ENCODE peak calls at places on chromosomes 5 and 9, in seven cellular contexts. Q, V, N, E, G, J and L are unnamed samples.

GRCh38 chr9:99948896-99949295 is 42.4 kb downstream of the STX17 start:
- DNase-seq in Q (no peak), V (no peak), N (no peak), E (no peak), G (no peak), J (no peak), L (no peak)

GRCh38 chr9:115590016-115590415 is 472.1 kb upstream of the TNC start:
- DNase-seq in Q (peak; percentile 51), V (no peak), N (peak; percentile 75), E (peak; percentile 96), G (no peak), J (no peak), L (peak; percentile 93)

GRCh38 chr5:168328804-168329203 is 37.4 kb downstream of the WWC1 start:
- DNase-seq in Q (no peak), V (peak; percentile 72), N (no peak), E (no peak), G (no peak), J (no peak), L (no peak)

GRCh38 chr5:68898961-68899471 is 194.8 kb upstream of the SLC30A5 start:
- DNase-seq in Q (no peak), V (no peak), N (peak; percentile 92), E (peak; percentile 83), G (no peak), J (no peak), L (peak; percentile 67)

GRCh38 chr5:139638736-139639618 is 9.2 kb upstream of the CXXC5 start:
- DNase-seq in Q (peak; percentile 10), V (no peak), N (peak; percentile 2), E (no peak), G (no peak), J (peak; percentile 52), L (no peak)

GRCh38 chr9:105500108-105500766 is 52.4 kb downstream of the FSD1L start:
- DNase-seq in Q (no peak), V (no peak), N (peak; percentile 2), E (no peak), G (no peak), J (no peak), L (no peak)

GRCh38 chr9:21153688-21154608 is 12.3 kb upstream of the IFNW1 start:
- DNase-seq in Q (no peak), V (peak; percentile 23), N (peak; percentile 48), E (peak; percentile 39), G (peak; percentile 38), J (no peak), L (peak; percentile 17)

GRCh38 chr9:92963831-92964606 is 16.7 kb downstream of the FGD3 start:
- DNase-seq in Q (no peak), V (no peak), N (no peak), E (no peak), G (peak; percentile 70), J (no peak), L (no peak)

GRCh38 chr9:94931725-94932124 is 205.2 kb downstream of the AOPEP start:
- DNase-seq in Q (no peak), V (peak; percentile 29), N (no peak), E (no peak), G (no peak), J (no peak), L (no peak)

GRCh38 chr9:110975969-110976368 is 62.3 kb downstream of the LPAR1 start:
- DNase-seq in Q (no peak), V (no peak), N (peak; percentile 40), E (peak; percentile 57), G (no peak), J (no peak), L (no peak)

GRCh38 chr5:167460449-167461020 is 830.9 kb upstream of the WWC1 start:
- DNase-seq in Q (no peak), V (no peak), N (no peak), E (no peak), G (no peak), J (no peak), L (no peak)

GRCh38 chr5:137303509-137303908 is 195.6 kb downstream of the SPOCK1 start:
- DNase-seq in Q (no peak), V (no peak), N (no peak), E (no peak), G (no peak), J (no peak), L (no peak)

GRCh38 chr9:7237473-7238243 is 479.9 kb downstream of the KDM4C start:
- DNase-seq in Q (no peak), V (no peak), N (peak; percentile 2), E (peak; percentile 64), G (no peak), J (no peak), L (peak; percentile 80)

GRCh38 chr5:176822041-176822425 is 11.7 kb downstream of the UNC5A start:
- DNase-seq in Q (no peak), V (no peak), N (no peak), E (no peak), G (no peak), J (no peak), L (no peak)

DNA sequence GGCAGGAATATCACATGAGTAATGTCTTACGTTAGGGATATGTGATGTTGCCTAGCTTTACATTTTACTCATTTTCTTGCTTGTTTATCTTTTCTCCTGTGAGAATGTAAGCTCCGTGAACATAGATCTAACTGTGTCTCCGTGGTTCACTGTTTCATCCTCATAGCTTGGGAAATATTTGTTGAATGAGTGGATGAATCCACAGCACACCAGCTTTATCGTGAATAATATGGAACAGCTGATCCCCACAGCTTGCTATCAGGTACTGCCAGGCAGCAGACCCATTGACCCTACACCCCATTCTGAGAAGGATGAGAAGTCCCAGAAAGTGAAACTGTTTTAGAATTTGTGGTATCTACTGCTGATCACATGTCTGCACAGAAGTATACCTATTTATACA is 106.8 kb upstream of the FBN2 start:
- DNase-seq in Q (no peak), V (no peak), N (peak; percentile 21), E (peak; percentile 66), G (no peak), J (no peak), L (peak; percentile 63)
- H3K4me3 ChIP-seq in Q (no peak overlapping the region), V (no peak overlapping the region), N (no peak overlapping the region), E (peak overlapping the region; percentile 45), G (no peak overlapping the region), J (no peak overlapping the region), L (peak overlapping the region; percentile 26)

GRCh38 chr9:137303031-137303892 is 1.2 kb upstream of the NRARP start:
- DNase-seq in Q (peak; percentile 28), V (no peak), N (peak; percentile 78), E (no peak), G (peak; percentile 47), J (peak; percentile 49), L (no peak)
- H3K4me3 ChIP-seq in Q (peak overlapping the region; percentile 66), V (no peak overlapping the region), N (peak overlapping the region; percentile 36), E (no peak overlapping the region), G (peak overlapping the region; percentile 55), J (peak overlapping the region; percentile 62), L (peak overlapping the region; percentile 47)

GRCh38 chr9:130860458-130861316 is 25.6 kb downstream of the ABL1 start:
- DNase-seq in Q (peak; percentile 91), V (peak; percentile 81), N (peak; percentile 87), E (peak; percentile 99), G (peak; percentile 88), J (peak; percentile 89), L (peak; percentile 97)
- H3K4me3 ChIP-seq in Q (peak overlapping the region; percentile 17), V (no peak overlapping the region), N (no peak overlapping the region), E (peak overlapping the region; percentile 42), G (no peak overlapping the region), J (no peak overlapping the region), L (no peak overlapping the region)

DNA sequence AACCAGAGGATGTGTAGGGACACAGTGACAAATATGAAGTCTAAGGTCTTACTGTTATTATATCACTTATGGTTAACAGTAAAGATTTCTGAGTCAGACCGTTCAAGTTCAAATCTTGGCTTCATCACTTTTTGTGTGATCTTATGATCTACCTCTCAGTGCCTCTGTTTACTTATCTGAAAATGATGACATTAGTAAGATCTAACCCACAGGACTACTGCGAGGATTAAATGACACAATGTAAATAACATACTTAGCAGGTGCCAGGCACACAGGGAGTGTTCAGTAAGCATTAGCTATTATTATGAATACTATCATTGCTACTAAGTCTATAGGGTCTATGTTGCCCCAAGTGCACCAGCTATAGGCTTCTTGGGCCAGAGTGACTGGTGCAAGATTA is 2.0 kb downstream of the IRF1 start:
- DNase-seq in Q (no peak), V (no peak), N (no peak), E (no peak), G (no peak), J (no peak), L (no peak)
- H3K4me3 ChIP-seq in Q (peak overlapping the region; percentile 96), V (no peak overlapping the region), N (no peak overlapping the region), E (peak overlapping the region; percentile 91), G (peak overlapping the region; percentile 78), J (peak overlapping the region; percentile 75), L (peak overlapping the region; percentile 88)

GRCh38 chr9:88529496-88529895 is 5.5 kb upstream of the NXNL2 start:
- DNase-seq in Q (no peak), V (no peak), N (no peak), E (no peak), G (no peak), J (no peak), L (no peak)

GRCh38 chr9:88530051-88530450 is 4.9 kb upstream of the NXNL2 start:
- DNase-seq in Q (no peak), V (no peak), N (no peak), E (peak; percentile 76), G (no peak), J (no peak), L (no peak)

GRCh38 chr9:88532320-88532719 is 2.7 kb upstream of the NXNL2 start:
- DNase-seq in Q (peak; percentile 29), V (peak; percentile 16), N (peak; percentile 64), E (no peak), G (peak; percentile 60), J (peak; percentile 57), L (peak; percentile 78)

GRCh38 chr9:88533951-88534455 is 975 bp upstream of the NXNL2 start:
- DNase-seq in Q (peak; percentile 28), V (peak; percentile 25), N (peak; percentile 35), E (peak; percentile 65), G (peak; percentile 61), J (no peak), L (no peak)

DNA sequence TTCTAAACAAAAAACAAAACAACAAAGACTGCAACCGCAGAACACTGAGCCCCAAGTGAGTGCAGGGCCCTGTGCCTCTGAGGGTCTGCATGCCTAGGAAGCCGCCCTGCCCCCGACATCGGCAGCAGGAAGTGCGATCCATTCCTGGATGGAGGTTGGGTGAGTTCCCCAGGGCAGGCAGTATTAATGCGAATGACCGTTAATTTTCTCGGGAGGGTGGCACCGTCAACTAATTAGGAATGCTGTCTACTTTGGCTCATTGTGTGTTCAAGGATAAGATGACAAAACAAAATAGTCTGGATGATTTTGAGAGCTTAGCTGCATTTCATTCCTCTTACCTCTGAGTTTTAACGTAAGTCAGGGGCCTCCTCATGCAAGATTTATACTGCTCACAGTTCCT is 3.1 kb upstream of the NXNL2 start:
- DNase-seq in Q (no peak), V (no peak), N (no peak), E (no peak), G (no peak), J (no peak), L (no peak)
- H3K4me3 ChIP-seq in Q (no peak overlapping the region), V (no peak overlapping the region), N (no peak overlapping the region), E (no peak overlapping the region), G (no peak overlapping the region), J (no peak overlapping the region), L (peak overlapping the region; percentile 28)

DNA sequence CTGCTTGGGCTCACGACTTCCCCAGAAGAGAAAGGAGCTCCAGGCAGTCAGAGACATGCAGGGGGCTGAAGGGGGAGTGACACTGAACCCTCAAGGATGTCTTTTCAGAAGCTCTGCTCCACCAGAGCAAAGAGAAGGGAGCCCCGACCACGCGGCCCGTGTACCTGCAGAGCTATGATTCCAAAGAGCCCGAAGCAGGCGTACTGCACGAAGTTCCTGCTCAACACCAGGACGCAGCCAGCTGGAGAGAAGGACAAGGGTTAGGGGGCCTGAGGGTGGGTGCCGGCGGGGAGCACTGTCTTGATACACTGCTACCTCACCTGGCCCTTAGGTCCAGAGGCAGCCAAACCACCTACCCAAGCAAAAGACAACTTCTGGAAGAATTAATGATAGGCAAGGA is 9.4 kb downstream of the SURF4 start:
- DNase-seq in Q (no peak), V (no peak), N (no peak), E (no peak), G (peak; percentile 36), J (no peak), L (no peak)
- H3K4me3 ChIP-seq in Q (no peak overlapping the region), V (no peak overlapping the region), N (no peak overlapping the region), E (no peak overlapping the region), G (no peak overlapping the region), J (no peak overlapping the region), L (no peak overlapping the region)